ENCODE peak calls at places on chromosomes 6 and 20, in eight cellular contexts. X, A, P, D, T, F, I and R are unnamed samples.

GRCh38 chr6:157956171-157956730 is 25.4 kb upstream of the SYNJ2 start:
- DNase-seq in I (no peak), T (no peak), P (no peak), F (no peak), D (no peak), X (no peak), A (no peak), R (no peak)

GRCh38 chr6:84582997-84583396 is 181.4 kb downstream of the TBX18 start:
- DNase-seq in F (no peak), P (no peak), I (no peak), A (no peak), X (no peak), T (no peak), D (no peak), R (no peak)

GRCh38 chr6:42255050-42255449 is 37.4 kb upstream of the MRPS10 start:
- DNase-seq in D (no peak), A (no peak), I (no peak), P (no peak), T (no peak), F (no peak), X (no peak), R (no peak)

GRCh38 chr20:2619337-2619736 is 33.1 kb upstream of the NOP56 start:
- DNase-seq in D (no peak), T (no peak), I (no peak), F (no peak), X (no peak), P (no peak), A (no peak), R (no peak)

GRCh38 chr20:57622579-57623381 is 2.6 kb upstream of the ZBP1 start:
- DNase-seq in T (peak), A (no peak), F (peak), I (peak), P (no peak), D (peak), X (peak), R (peak)

GRCh38 chr20:59149678-59150504 is 13.7 kb upstream of the ZNF831 start:
- DNase-seq in P (no peak), D (peak), F (peak), A (no peak), I (no peak), T (no peak), X (peak), R (no peak)

GRCh38 chr6:106974337-106974998 is at the start of gene CD24:
- DNase-seq in P (no peak), X (peak), T (peak), D (peak), I (peak), A (no peak), F (peak), R (no peak)

GRCh38 chr6:78377056-78377455 is 490.3 kb upstream of the IRAK1BP1 start:
- DNase-seq in D (no peak), A (no peak), F (no peak), I (no peak), X (no peak), T (no peak), P (no peak), R (no peak)

GRCh38 chr20:60630609-60631008 is 621.5 kb upstream of the CDH4 start:
- DNase-seq in A (no peak), F (no peak), I (no peak), P (no peak), X (no peak), D (no peak), T (no peak), R (no peak)

GRCh38 chr6:99187429-99187828 is 162.0 kb downstream of the FAXC start:
- DNase-seq in P (no peak), F (no peak), X (no peak), D (no peak), T (no peak), A (no peak), I (no peak), R (no peak)

DNA sequence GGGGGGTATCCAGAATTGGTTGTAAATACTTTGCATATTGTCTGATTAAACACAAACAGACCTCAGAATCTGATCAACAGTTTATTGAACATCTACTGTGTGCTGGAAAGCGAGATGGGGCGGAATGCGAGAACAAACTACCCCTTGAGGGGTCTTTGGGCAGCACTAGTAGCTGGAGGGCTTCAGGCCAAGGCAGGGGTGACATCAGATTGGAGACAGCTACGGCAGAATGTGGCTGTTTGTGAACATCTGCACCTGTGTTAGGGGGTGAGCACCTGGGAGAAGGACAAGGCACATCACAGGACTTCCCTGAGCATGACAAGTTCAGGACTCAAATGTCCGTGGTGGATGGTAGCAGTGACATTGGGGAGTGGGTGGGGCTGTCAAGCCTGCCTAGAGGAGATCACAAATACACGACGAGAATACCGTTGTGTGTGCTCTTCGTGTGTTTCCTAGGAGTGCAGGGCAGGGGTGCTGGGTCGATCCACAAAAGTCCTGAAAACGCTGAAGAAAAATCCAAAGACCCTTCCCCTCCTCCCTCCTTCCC is 59.5 kb downstream of the SRC start:
- DNase-seq in T (no peak), I (no peak), A (no peak), D (no peak), F (no peak), P (no peak), X (no peak), R (no peak)
- TF ChIP-seq POLR2A in T (no peak), I (no peak), A (peak), D (no peak), F (no peak), P (no peak), X (no peak), R (no peak)

GRCh38 chr6:167825759-167826229 is 917 bp upstream of the AFDN start:
- DNase-seq in I (peak), X (no peak), D (peak), A (no peak), P (no peak), F (peak), T (peak), R (peak)

GRCh38 chr6:167827062-167827587 is 414 bp downstream of the AFDN start:
- DNase-seq in F (peak), T (no peak), X (no peak), A (peak), P (no peak), D (peak), I (peak), R (no peak)

GRCh38 chr6:167827588-167828324 is 1.0 kb downstream of the AFDN start:
- DNase-seq in I (peak), F (peak), T (peak), D (peak), P (peak), X (no peak), A (peak), R (peak)

GRCh38 chr6:167825059-167825758 is 1.5 kb upstream of the AFDN start:
- DNase-seq in X (no peak), T (peak), I (no peak), A (no peak), F (no peak), P (peak), D (no peak), R (no peak)

GRCh38 chr6:167826230-167827061 is at the start of gene AFDN:
- DNase-seq in X (no peak), F (peak), D (peak), A (peak), T (peak), I (peak), P (peak), R (peak)
- TF ChIP-seq POLR2A in X (no peak), F (peak), D (peak), A (peak), T (no peak), I (no peak), P (no peak), R (no peak)

GRCh38 chr6:35489995-35490791 is 6.7 kb downstream of the TEAD3 start:
- DNase-seq in D (peak), F (peak), I (peak), T (peak), P (peak), X (peak), A (no peak), R (peak)
- TF ChIP-seq POLR2A in D (no peak), F (no peak), I (no peak), T (no peak), P (no peak), X (no peak), A (no peak), R (no peak)

DNA sequence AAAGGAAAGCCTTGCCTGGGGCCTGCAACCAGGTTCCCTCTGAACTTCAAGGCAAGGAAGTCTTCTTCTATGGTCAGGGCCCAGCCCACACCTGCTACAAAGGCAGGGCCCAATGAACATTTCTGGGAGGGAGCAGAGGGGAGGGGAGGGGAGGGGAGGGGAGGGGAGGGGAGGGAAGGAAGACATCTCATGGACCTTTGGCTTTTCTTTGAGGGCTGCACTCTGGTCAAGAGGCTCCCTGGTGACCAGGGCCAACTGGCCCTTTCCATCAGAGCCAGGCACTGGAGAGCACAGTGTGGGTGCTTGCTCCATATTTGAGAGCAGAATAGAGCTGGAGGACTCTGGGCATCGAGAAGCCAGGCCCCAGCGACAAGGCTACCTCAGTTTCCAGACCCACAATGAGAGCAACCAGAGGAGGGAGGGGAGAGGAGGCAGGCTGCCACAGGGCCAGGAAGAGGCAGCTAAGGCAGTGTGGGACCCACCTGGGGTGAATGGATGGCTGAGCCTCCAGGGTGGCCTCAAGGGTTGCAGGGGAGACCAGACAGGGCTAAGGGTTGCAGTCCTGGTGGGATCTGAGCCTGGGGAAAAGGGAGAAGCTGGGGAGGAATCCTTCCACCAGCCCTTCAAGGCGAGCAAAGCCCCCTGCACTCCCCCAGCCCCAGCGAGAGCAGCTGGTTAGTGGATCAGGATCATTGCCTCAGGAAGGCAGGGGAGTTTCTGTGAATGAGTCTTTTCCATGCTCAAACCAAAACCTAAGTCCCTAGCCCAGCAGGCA is 84.8 kb downstream of the MRPL14 start:
- DNase-seq in X (no peak), D (no peak), A (no peak), F (no peak), T (no peak), P (no peak), I (no peak), R (no peak)
- TF ChIP-seq POLR2A in X (no peak), D (no peak), A (no peak), F (no peak), T (no peak), P (no peak), I (no peak), R (no peak)